ENCODE peak calls at places on chromosomes 12 and 14, in seven cellular contexts. A is transverse colon, I is spleen, N is heart left ventricle, V is Peyer's patch, G is A549, O is ovary. R is an unnamed sample. For H3K4me1, the result is how much of the 10 kb centered on the place peaks cover.

GRCh38 chr12:119725523-119725922 is 57.6 kb downstream of the PRKAB1 start:
- DNase-seq in A (no peak), I (no peak), N (no peak), V (no peak), G (no peak), O (no peak), R (no peak)

GRCh38 chr12:18332173-18332572 is 70.9 kb downstream of the PIK3C2G start:
- DNase-seq in A (no peak), I (no peak), N (no peak), V (no peak), G (no peak), O (no peak), R (no peak)

GRCh38 chr12:27190761-27191160 is 53.3 kb upstream of the STK38L start:
- DNase-seq in A (no peak), I (no peak), N (no peak), V (no peak), G (peak), O (no peak), R (no peak)

GRCh38 chr12:70002912-70003255 is 177.9 kb downstream of the MYRFL start:
- DNase-seq in A (no peak), I (no peak), N (no peak), V (no peak), G (no peak), O (no peak), R (no peak)

GRCh38 chr14:49939884-49940510 is 47.1 kb downstream of the ARF6 start:
- DNase-seq in A (no peak), I (no peak), N (no peak), V (no peak), G (no peak), O (no peak), R (no peak)

GRCh38 chr12:24839268-24839791 is 109.6 kb downstream of the BCAT1 start:
- DNase-seq in A (peak), I (no peak), N (no peak), V (no peak), G (no peak), O (no peak), R (no peak)

GRCh38 chr12:8108808-8109398 is 14.5 kb upstream of the CLEC4A start:
- DNase-seq in A (peak), I (peak), N (peak), V (peak), G (peak), O (peak), R (peak)

GRCh38 chr12:111557271-111558106 is 41.6 kb downstream of the ATXN2 start:
- DNase-seq in A (no peak), I (no peak), N (no peak), V (no peak), G (no peak), O (no peak), R (no peak)

GRCh38 chr14:65079788-65080187 is 22.5 kb downstream of the MAX start:
- DNase-seq in A (no peak), I (no peak), N (no peak), V (no peak), G (no peak), O (no peak), R (no peak)

GRCh38 chr12:107759410-107759809 is 1.5 kb downstream of the PRDM4 start:
- DNase-seq in A (peak), I (no peak), N (no peak), V (no peak), G (peak), O (no peak), R (no peak)

GRCh38 chr12:60489071-60489470 is 893.2 kb downstream of the SLC16A7 start:
- DNase-seq in A (no peak), I (no peak), N (no peak), V (no peak), G (no peak), O (no peak), R (no peak)

GRCh38 chr14:70186826-70187483 is 1.8 kb downstream of the SLC8A3 start:
- DNase-seq in A (peak), I (no peak), N (no peak), V (peak), G (no peak), O (no peak), R (no peak)

GRCh38 chr14:60094306-60094897 is 2.7 kb downstream of the PCNX4 start:
- DNase-seq in A (no peak), I (peak), N (peak), V (no peak), G (peak), O (no peak), R (no peak)

GRCh38 chr14:21807975-21808374 is 134.4 kb upstream of the OR4E1 start:
- DNase-seq in A (no peak), I (no peak), N (no peak), V (no peak), G (no peak), O (no peak), R (no peak)

GRCh38 chr12:124639407-124639806 is 72.0 kb upstream of the NCOR2 start:
- DNase-seq in A (no peak), I (no peak), N (no peak), V (no peak), G (no peak), O (no peak), R (no peak)

GRCh38 chr12:123808167-123808566 is 46.1 kb downstream of the DNAH10 start:
- DNase-seq in A (no peak), I (no peak), N (no peak), V (no peak), G (peak), O (no peak), R (no peak)

GRCh38 chr12:6538420-6539275 is 4.3 kb downstream of the GAPDH start:
- DNase-seq in A (no peak), I (no peak), N (no peak), V (no peak), G (peak), O (no peak), R (no peak)

GRCh38 chr12:110135012-110135411 is 10.9 kb downstream of the IFT81 start:
- DNase-seq in A (no peak), I (no peak), N (no peak), V (no peak), G (peak), O (no peak), R (no peak)

GRCh38 chr14:31895206-31895605 is 181.9 kb upstream of the ARHGAP5 start:
- DNase-seq in A (no peak), I (no peak), N (no peak), V (no peak), G (no peak), O (no peak), R (no peak)

GRCh38 chr12:98909749-98910148 is 264.7 kb downstream of the APAF1 start:
- DNase-seq in A (no peak), I (no peak), N (no peak), V (no peak), G (no peak), O (no peak), R (no peak)

GRCh38 chr12:20463920-20464524 is 95.7 kb downstream of the PDE3A start:
- DNase-seq in A (no peak), I (no peak), N (no peak), V (no peak), G (peak), O (no peak), R (no peak)

GRCh38 chr14:89040438-89041244 is 216.2 kb downstream of the TTC8 start:
- DNase-seq in A (peak), I (peak), N (peak), V (peak), G (peak), O (peak), R (peak)

GRCh38 chr12:132132609-132133430 is 11.3 kb downstream of the DDX51 start:
- DNase-seq in A (no peak), I (peak), N (no peak), V (no peak), G (no peak), O (no peak), R (no peak)

GRCh38 chr12:26514364-26514763 is 318.6 kb downstream of the ITPR2 start:
- DNase-seq in A (no peak), I (no peak), N (no peak), V (no peak), G (no peak), O (no peak), R (no peak)

GRCh38 chr14:28751467-28752058 is 15.0 kb upstream of the FOXG1 start:
- DNase-seq in A (no peak), I (no peak), N (no peak), V (no peak), G (peak), O (no peak), R (no peak)

GRCh38 chr12:132559652-132560420 is 50.5 kb downstream of the LRCOL1 start:
- DNase-seq in A (peak), I (peak), N (no peak), V (peak), G (peak), O (no peak), R (peak)

DNA sequence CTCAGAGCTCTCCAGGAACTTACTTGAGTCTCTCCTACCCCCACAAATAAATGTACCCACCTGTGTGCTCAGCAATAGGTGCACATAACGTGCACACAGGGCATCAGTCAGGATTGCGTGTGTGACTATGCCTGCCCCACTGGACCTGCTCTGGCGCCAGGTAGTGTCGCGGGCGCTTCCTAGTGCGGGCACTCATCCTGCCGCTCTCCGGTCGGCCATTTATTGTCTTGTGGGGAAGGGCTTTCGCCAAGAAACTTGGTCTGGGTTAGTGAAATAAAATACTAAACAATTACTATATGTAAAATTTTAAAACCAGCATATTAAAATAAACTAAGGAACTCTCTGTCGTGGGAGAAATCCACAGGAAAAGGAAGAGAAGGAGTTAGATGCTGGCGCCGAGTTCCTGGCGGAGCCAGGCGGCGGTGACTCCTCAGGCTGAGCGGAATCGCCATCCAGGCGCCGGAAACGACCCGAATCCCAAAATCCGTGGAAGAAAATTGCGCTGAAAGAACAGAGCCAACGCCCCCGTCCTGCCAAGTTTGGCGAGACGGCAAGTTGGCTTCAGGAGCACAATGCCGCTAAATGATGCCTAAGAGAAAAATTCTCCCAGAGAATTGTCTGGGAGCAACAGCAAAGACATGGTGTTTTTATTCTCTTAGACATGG is 7.9 kb upstream of the HOXC13 start:
- DNase-seq in A (no peak), I (no peak), N (no peak), V (no peak), G (no peak), O (no peak), R (no peak)
- H3K4me3 ChIP-seq in A (no peak), I (no peak), N (no peak), V (no peak), G (no peak), O (no peak), R (no peak)

GRCh38 chr12:67942704-67943103 is 46.5 kb upstream of the IFNG-AS1 start:
- DNase-seq in A (no peak), I (no peak), N (no peak), V (no peak), G (no peak), O (no peak), R (no peak)
- TF ChIP-seq POLR2A in A (no peak), I (no peak), N (no peak), V (no peak), G (no peak), O (no peak), R (no peak)

GRCh38 chr14:68476212-68476964 is 316.5 kb downstream of the ZFP36L1 start:
- DNase-seq in A (peak), I (peak), N (peak), V (peak), G (peak), O (peak), R (peak)
- H3K4me1 ChIP-seq in A (under half), I (under half), N (under half), V (under half), G (under half), O (under half), R (under half)

DNA sequence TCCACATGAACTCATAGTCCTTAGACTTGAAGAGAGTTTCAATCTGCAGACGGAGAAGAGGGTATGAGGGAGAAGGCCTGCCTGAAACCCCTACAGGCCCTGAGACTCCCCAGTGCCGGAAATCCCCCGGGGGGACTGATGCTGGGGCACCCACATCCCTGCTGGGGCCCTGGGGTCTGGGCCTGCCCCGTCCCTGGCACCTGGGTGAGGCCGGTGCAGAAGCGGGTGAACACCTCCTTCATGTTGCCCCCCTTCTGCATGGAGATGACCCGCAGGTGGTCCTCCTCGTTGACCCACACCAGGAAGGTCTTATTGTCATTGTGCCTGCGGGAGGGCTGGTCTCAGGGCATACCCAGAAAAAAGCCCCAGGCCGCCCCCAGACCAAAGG is 2.4 kb downstream of the CKB start:
- DNase-seq in A (no peak), I (peak), N (no peak), V (no peak), G (no peak), O (no peak), R (no peak)
- H3K4me3 ChIP-seq in A (peak), I (peak), N (peak), V (peak), G (no peak), O (no peak), R (no peak)

GRCh38 chr12:74963867-74964331 is 245.7 kb downstream of the KCNC2 start:
- DNase-seq in A (no peak), I (no peak), N (no peak), V (no peak), G (peak), O (no peak), R (no peak)
- TF ChIP-seq POLR2A in A (no peak), I (no peak), N (no peak), V (no peak), G (no peak), O (no peak), R (no peak)

GRCh38 chr12:32230607-32230982 is 123.9 kb downstream of the BICD1 start:
- DNase-seq in A (no peak), I (no peak), N (no peak), V (no peak), G (no peak), O (no peak), R (no peak)
- H3K4me1 ChIP-seq in A (under half), I (under half), N (under half), V (under half), G (under half), O (under half), R (under half)

GRCh38 chr12:54019111-54019811 is 9.0 kb upstream of the HOXC6 start:
- DNase-seq in A (no peak), I (no peak), N (no peak), V (no peak), G (no peak), O (peak), R (no peak)

GRCh38 chr12:54019924-54020586 is 8.2 kb upstream of the HOXC6 start:
- DNase-seq in A (no peak), I (no peak), N (peak), V (no peak), G (no peak), O (peak), R (no peak)

GRCh38 chr12:54020587-54020969 is 7.7 kb upstream of the HOXC6 start:
- DNase-seq in A (no peak), I (no peak), N (no peak), V (no peak), G (no peak), O (no peak), R (no peak)

GRCh38 chr12:54021432-54022013 is 6.7 kb upstream of the HOXC6 start:
- DNase-seq in A (no peak), I (no peak), N (no peak), V (no peak), G (peak), O (peak), R (no peak)

GRCh38 chr12:54021006-54021405 is 7.2 kb upstream of the HOXC6 start:
- DNase-seq in A (no peak), I (no peak), N (no peak), V (no peak), G (no peak), O (no peak), R (no peak)
- H3K4me3 ChIP-seq in A (no peak), I (no peak), N (no peak), V (peak), G (no peak), O (peak), R (peak)

R was measured in uterus.